ENCODE peak calls at places on chromosome 21, in eight cellular contexts. U, N, D, B, L, G, Y and F are unnamed samples.

GRCh38 chr21:39263372-39263771 is 50.1 kb downstream of the BRWD1 start:
- DNase-seq in B (no peak), D (no peak), N (no peak), L (no peak), Y (no peak), U (peak), G (peak), F (no peak)

GRCh38 chr21:19420607-19421006 is 1017.0 kb upstream of the TMPRSS15 start:
- DNase-seq in N (no peak), G (no peak), B (no peak), Y (no peak), U (no peak), D (no peak), L (no peak), F (no peak)

GRCh38 chr21:45457832-45458172 is 52.8 kb downstream of the COL18A1 start:
- DNase-seq in D (no peak), B (no peak), U (no peak), L (no peak), G (no peak), Y (no peak), N (no peak), F (no peak)

GRCh38 chr21:46459356-46460112 is 843 bp downstream of the DIP2A start:
- DNase-seq in U (peak), Y (peak), B (peak), N (peak), G (peak), L (peak), D (peak), F (peak)

GRCh38 chr21:43333301-43334062 is 93.4 kb downstream of the SIK1 start:
- DNase-seq in U (peak), G (peak), L (peak), B (peak), N (no peak), D (no peak), Y (peak), F (no peak)

GRCh38 chr21:18030248-18030647 is 211.1 kb upstream of the C21orf91 start:
- DNase-seq in D (no peak), L (no peak), Y (no peak), B (no peak), U (no peak), N (no peak), G (no peak), F (no peak)

GRCh38 chr21:19864456-19864855 is 1133.8 kb upstream of the NCAM2 start:
- DNase-seq in Y (no peak), D (no peak), G (no peak), N (no peak), B (no peak), L (no peak), U (no peak), F (no peak)

GRCh38 chr21:31597683-31598082 is 61.8 kb upstream of the SOD1 start:
- DNase-seq in D (no peak), N (no peak), Y (no peak), L (no peak), U (no peak), B (no peak), G (no peak), F (peak)

GRCh38 chr21:33266784-33267135 is 593 bp downstream of the IL10RB start:
- DNase-seq in U (no peak), D (no peak), L (no peak), B (no peak), N (no peak), Y (no peak), G (no peak), F (no peak)

GRCh38 chr21:38241029-38241740 is 15.6 kb upstream of the KCNJ15 start:
- DNase-seq in D (peak), Y (peak), L (no peak), B (peak), U (no peak), N (no peak), G (peak), F (no peak)

GRCh38 chr21:16589499-16589898 is 859.7 kb downstream of the USP25 start:
- DNase-seq in U (no peak), D (no peak), L (no peak), G (no peak), N (no peak), Y (no peak), B (no peak), F (no peak)

GRCh38 chr21:34498623-34499022 is 13.4 kb downstream of the KCNE1 start:
- DNase-seq in D (no peak), N (no peak), Y (no peak), G (no peak), B (no peak), L (no peak), U (peak), F (no peak)

GRCh38 chr21:42311816-42312625 is 3.2 kb downstream of the TFF3 start:
- DNase-seq in Y (no peak), D (no peak), L (no peak), U (no peak), B (no peak), N (peak), G (no peak), F (no peak)

GRCh38 chr21:39136711-39137110 is 46.5 kb downstream of the PSMG1 start:
- DNase-seq in G (peak), U (no peak), L (no peak), B (no peak), N (no peak), Y (no peak), D (no peak), F (no peak)

GRCh38 chr21:40936771-40937261 is 89.9 kb upstream of the DSCAM start:
- DNase-seq in L (no peak), U (no peak), G (no peak), D (no peak), B (no peak), Y (no peak), N (no peak), F (no peak)

GRCh38 chr21:29295066-29295650 is 3.6 kb upstream of the BACH1 start:
- DNase-seq in B (no peak), L (no peak), D (no peak), G (no peak), U (no peak), Y (no peak), N (no peak), F (no peak)

GRCh38 chr21:35529141-35529863 is 480.2 kb upstream of the RUNX1 start:
- DNase-seq in Y (no peak), B (no peak), L (no peak), N (no peak), U (peak), D (no peak), G (peak), F (no peak)

GRCh38 chr21:38852278-38852677 is 46.5 kb downstream of the ETS2 start:
- DNase-seq in B (no peak), U (no peak), G (no peak), D (no peak), L (no peak), N (no peak), Y (no peak), F (peak)

GRCh38 chr21:43812139-43812821 is 22.9 kb downstream of the RRP1 start:
- DNase-seq in G (no peak), L (no peak), B (peak), U (no peak), N (no peak), D (no peak), Y (no peak), F (no peak)

GRCh38 chr21:34881421-34881820 is 167.7 kb downstream of the RUNX1 start:
- DNase-seq in U (peak), B (no peak), N (no peak), Y (no peak), D (no peak), G (peak), L (no peak), F (no peak)

GRCh38 chr21:41885341-41886024 is 6.3 kb upstream of the PRDM15 start:
- DNase-seq in D (no peak), U (peak), Y (no peak), N (no peak), G (no peak), B (no peak), L (no peak), F (no peak)

GRCh38 chr21:42439284-42440186 is 35.8 kb downstream of the UBASH3A start:
- DNase-seq in D (no peak), U (no peak), Y (no peak), N (no peak), G (no peak), L (no peak), B (no peak), F (no peak)

GRCh38 chr21:15423676-15424445 is 305.9 kb upstream of the USP25 start:
- DNase-seq in N (no peak), B (no peak), Y (no peak), U (no peak), L (no peak), D (no peak), G (no peak), F (no peak)

GRCh38 chr21:33931799-33932390 is 16.3 kb upstream of the ATP5PO start:
- DNase-seq in D (no peak), B (no peak), L (no peak), G (peak), Y (no peak), U (peak), N (no peak), F (no peak)

GRCh38 chr21:46001821-46002681 is 20.5 kb downstream of the COL6A1 start:
- DNase-seq in D (no peak), L (no peak), Y (peak), N (no peak), G (no peak), U (no peak), B (peak), F (no peak)

GRCh38 chr21:45291613-45292398 is 4.1 kb upstream of the POFUT2 start:
- DNase-seq in U (no peak), L (no peak), B (peak), N (peak), D (peak), G (no peak), Y (no peak), F (peak)

GRCh38 chr21:39441502-39442475 is 3.8 kb downstream of the LCA5L start:
- DNase-seq in U (peak), L (no peak), Y (peak), B (no peak), G (peak), N (no peak), D (no peak), F (peak)

GRCh38 chr21:39077816-39078215 is 105.4 kb downstream of the PSMG1 start:
- DNase-seq in Y (no peak), G (no peak), L (no peak), B (no peak), N (peak), D (peak), U (no peak), F (no peak)

GRCh38 chr21:29342394-29342957 is 43.8 kb downstream of the BACH1 start:
- DNase-seq in G (peak), U (peak), L (no peak), Y (peak), N (peak), B (peak), D (peak), F (no peak)

GRCh38 chr21:41258617-41259016 is 58.0 kb upstream of the FAM3B start:
- DNase-seq in D (no peak), L (no peak), G (no peak), U (peak), B (no peak), Y (no peak), N (no peak), F (no peak)

GRCh38 chr21:41802684-41803083 is 35.8 kb upstream of the RIPK4 start:
- DNase-seq in Y (peak), N (no peak), G (no peak), D (peak), B (peak), L (peak), U (peak), F (no peak)

GRCh38 chr21:35323947-35324346 is 274.8 kb upstream of the RUNX1 start:
- DNase-seq in N (no peak), U (peak), Y (peak), D (no peak), L (no peak), B (peak), G (no peak), F (no peak)